ENCODE peak calls at places on chromosomes 5 and 9, in four cellular contexts. Z is DMS153, L is NCI-H2081, M is GM06990. D is an unnamed sample.

GRCh38 chr5:41918105-41918504 is 7.0 kb upstream of the FBXO4 start:
- DNase-seq in Z (no peak), M (peak; percentile 9), L (no peak), D (no peak)

GRCh38 chr9:35907732-35908483 is 1.4 kb upstream of the SPAAR start:
- DNase-seq in Z (peak; percentile 50), L (peak; percentile 24), M (no peak), D (peak; percentile 66)

GRCh38 chr9:98142925-98143481 is 24.0 kb upstream of the TRIM14 start:
- DNase-seq in L (no peak), M (no peak), Z (no peak), D (no peak)

GRCh38 chr5:35811108-35811741 is 45.5 kb upstream of the IL7R start:
- DNase-seq in M (peak; percentile 30), L (no peak), Z (no peak), D (no peak)

GRCh38 chr5:145787996-145788395 is 47.1 kb downstream of the PRELID2 start:
- DNase-seq in M (no peak), Z (no peak), L (no peak), D (no peak)

GRCh38 chr9:115941561-115942315 is 211.9 kb upstream of the PAPPA start:
- DNase-seq in Z (no peak), L (no peak), M (no peak), D (no peak)

GRCh38 chr5:13830536-13830935 is 114.0 kb downstream of the DNAH5 start:
- DNase-seq in M (no peak), L (no peak), Z (no peak), D (no peak)

GRCh38 chr5:179241175-179241574 is 104.1 kb downstream of the ADAMTS2 start:
- DNase-seq in Z (no peak), L (no peak), M (no peak), D (no peak)

GRCh38 chr9:5832093-5832542 is 799 bp downstream of the ERMP1 start:
- DNase-seq in Z (no peak), L (no peak), M (no peak), D (no peak)